ENCODE peak calls at places on chromosomes 6 and 20, in seven cellular contexts. L is SHP77; Y is fibroblast of mammary gland; D is ELR; Z is activated CD8-positive, alpha-beta memory T cell treated with anti-CD3 and anti-CD28 coated beads for 24 hours; R is stimulated activated CD4-positive, alpha-beta T cell treated with anti-CD3 and anti-CD28 coated beads, Interleukin-12 subunit alpha, Interleukin-12 subunit beta, amount 100 ng/mL, for 48 hours; E is HEK293T. W is an unnamed sample.

GRCh38 chr6:26065952-26066380 is 21.3 kb upstream of the HFE start:
- DNase-seq in E (peak), Z (no peak), R (peak), Y (peak), L (peak), D (peak), W (peak)

GRCh38 chr6:48764261-48764660 is 653.3 kb upstream of the PTCHD4 start:
- DNase-seq in Y (no peak), Z (no peak), D (no peak), E (no peak), R (no peak), L (no peak), W (no peak)

GRCh38 chr20:57315964-57316480 is 13.6 kb upstream of the SPO11 start:
- DNase-seq in D (no peak), L (no peak), E (no peak), Y (no peak), R (no peak), Z (peak), W (no peak)

GRCh38 chr6:54245265-54245664 is 63.0 kb upstream of the TINAG start:
- DNase-seq in R (no peak), L (no peak), Y (no peak), Z (no peak), E (no peak), D (no peak), W (no peak)

GRCh38 chr6:32047084-32047478 is 8.9 kb downstream of the CYP21A2 start:
- DNase-seq in Z (no peak), Y (peak), R (no peak), D (peak), L (no peak), E (no peak), W (no peak)

GRCh38 chr6:9875605-9876353 is 539.1 kb downstream of the TFAP2A start:
- DNase-seq in Y (no peak), Z (no peak), D (peak), R (no peak), E (no peak), L (no peak), W (peak)

GRCh38 chr20:62676976-62677375 is 31.7 kb upstream of the NTSR1 start:
- DNase-seq in R (no peak), Z (no peak), Y (no peak), E (no peak), L (no peak), D (no peak), W (no peak)

GRCh38 chr6:144278659-144279314 is 6.3 kb upstream of the UTRN start:
- DNase-seq in R (no peak), L (no peak), E (no peak), D (peak), Z (no peak), Y (no peak), W (peak)

GRCh38 chr6:122048570-122048969 is 350.9 kb upstream of the HSF2 start:
- DNase-seq in Z (no peak), Y (peak), E (no peak), R (no peak), L (no peak), D (peak), W (peak)

GRCh38 chr6:32046450-32047083 is 8.4 kb downstream of the CYP21A2 start:
- DNase-seq in D (peak), Z (no peak), L (no peak), Y (peak), E (no peak), R (no peak), W (no peak)

GRCh38 chr6:26187981-26188635 is 100.9 kb downstream of the HFE start:
- DNase-seq in D (peak), L (peak), Y (no peak), Z (peak), E (no peak), R (no peak), W (peak)

GRCh38 chr20:34604980-34605788 is 46.7 kb downstream of the MAP1LC3A start:
- DNase-seq in E (no peak), L (no peak), Z (no peak), Y (peak), D (peak), R (no peak), W (no peak)

GRCh38 chr6:101818056-101818455 is 424.5 kb downstream of the GRIK2 start:
- DNase-seq in E (no peak), Z (no peak), Y (no peak), R (no peak), L (no peak), D (no peak), W (no peak)

GRCh38 chr20:4809707-4810106 is 88.0 kb downstream of the PRND start:
- DNase-seq in Y (no peak), E (no peak), R (no peak), L (peak), Z (no peak), D (no peak), W (no peak)

GRCh38 chr6:88476388-88476787 is 310.2 kb upstream of the CNR1 start:
- DNase-seq in R (no peak), D (no peak), Z (no peak), E (no peak), Y (no peak), L (no peak), W (no peak)

GRCh38 chr6:28281288-28282064 is at the start of gene PGBD1:
- DNase-seq in Y (peak), D (peak), E (peak), Z (peak), L (peak), R (no peak), W (peak)

GRCh38 chr6:151005896-151006632 is 140.6 kb downstream of the MTHFD1L start:
- DNase-seq in Z (no peak), Y (no peak), L (no peak), E (no peak), D (no peak), R (no peak), W (no peak)

GRCh38 chr20:63461364-63461763 is 11.1 kb downstream of the KCNQ2 start:
- DNase-seq in D (no peak), Z (no peak), E (peak), R (no peak), L (no peak), Y (no peak), W (no peak)

GRCh38 chr6:20340056-20340455 is 61.6 kb upstream of the E2F3 start:
- DNase-seq in Z (no peak), R (no peak), L (no peak), Y (no peak), D (no peak), E (no peak), W (no peak)

GRCh38 chr20:61532736-61533135 is 280.7 kb downstream of the CDH4 start:
- DNase-seq in Z (no peak), D (no peak), Y (no peak), E (no peak), L (no peak), R (no peak), W (no peak)

GRCh38 chr20:1225263-1225728 is 548 bp upstream of the RAD21L1 start:
- DNase-seq in L (no peak), D (no peak), Y (no peak), Z (no peak), R (no peak), E (no peak), W (no peak)

GRCh38 chr6:4224082-4224978 is 89.0 kb upstream of the ECI2 start:
- DNase-seq in E (no peak), Z (no peak), L (no peak), Y (peak), R (no peak), D (peak), W (no peak)

GRCh38 chr20:17570347-17571152 is 675 bp downstream of the DSTN start:
- DNase-seq in R (no peak), L (peak), E (peak), Y (peak), Z (no peak), D (peak), W (no peak)

GRCh38 chr20:5349448-5349847 is 32.7 kb upstream of the PROKR2 start:
- DNase-seq in D (peak), Y (no peak), E (no peak), R (no peak), L (no peak), Z (no peak), W (peak)

GRCh38 chr20:4508773-4509172 is 212.9 kb upstream of the PRND start:
- DNase-seq in L (no peak), E (no peak), Y (no peak), D (peak), R (no peak), Z (no peak), W (peak)

GRCh38 chr6:23329091-23329490 is 759.7 kb downstream of the HDGFL1 start:
- DNase-seq in Z (no peak), E (no peak), Y (no peak), D (no peak), R (no peak), L (no peak), W (no peak)

GRCh38 chr20:50038574-50038991 is 55.8 kb downstream of the SNAI1 start:
- DNase-seq in L (peak), D (no peak), E (no peak), Y (no peak), Z (no peak), R (no peak), W (no peak)